ENCODE peak calls at places on chromosomes 6 and 20, in five cellular contexts. H is right atrium auricular region, G is EL, V is GM06990, S is MCF 10A. M is an unnamed sample.

GRCh38 chr6:133205304-133205703 is 35.9 kb upstream of the EYA4 start:
- DNase-seq in H (no peak), G (no peak), V (no peak), S (no peak), M (no peak)

GRCh38 chr6:104705095-104705707 is 154.5 kb downstream of the HACE1 start:
- DNase-seq in H (no peak), G (peak; percentile 75), V (no peak), S (peak; percentile 29), M (no peak)

GRCh38 chr20:60694763-60695162 is 557.3 kb upstream of the CDH4 start:
- DNase-seq in H (no peak), G (peak; percentile 5), V (no peak), S (no peak), M (no peak)

GRCh38 chr6:125232466-125232865 is 69.3 kb downstream of the HDDC2 start:
- DNase-seq in H (no peak), G (peak; percentile 26), V (no peak), S (no peak), M (no peak)

GRCh38 chr6:160950507-160950906 is 41.1 kb upstream of the MAP3K4 start:
- DNase-seq in H (no peak), G (peak; percentile 8), V (no peak), S (peak; percentile 76), M (no peak)

GRCh38 chr20:1949306-1949705 is 44.6 kb downstream of the PDYN start:
- DNase-seq in H (no peak), G (no peak), V (no peak), S (no peak), M (no peak)

GRCh38 chr6:98846021-98846380 is 11.6 kb downstream of the POU3F2 start:
- DNase-seq in H (no peak), G (no peak), V (no peak), S (no peak), M (no peak)

GRCh38 chr6:116556065-116556464 is 2.5 kb downstream of the CALHM4 start:
- DNase-seq in H (no peak), G (peak; percentile 88), V (no peak), S (peak; percentile 4), M (no peak)

GRCh38 chr20:48006036-48006833 is 221.0 kb upstream of the SULF2 start:
- DNase-seq in H (peak; percentile 30), G (peak; percentile 52), V (peak; percentile 65), S (peak; percentile 48), M (no peak)

GRCh38 chr20:19274412-19275015 is 62.1 kb downstream of the SLC24A3 start:
- DNase-seq in H (no peak), G (no peak), V (no peak), S (no peak), M (no peak)

GRCh38 chr6:16129623-16130243 is 847 bp downstream of the MYLIP start:
- DNase-seq in H (no peak), G (peak; percentile 22), V (no peak), S (peak; percentile 21), M (no peak)

GRCh38 chr20:38969708-38970107 is 7.6 kb downstream of the DHX35 start:
- DNase-seq in H (no peak), G (peak; percentile 19), V (no peak), S (no peak), M (no peak)

GRCh38 chr6:111817451-111818146 is 55.7 kb downstream of the FYN start:
- DNase-seq in H (no peak), G (peak; percentile 42), V (no peak), S (no peak), M (no peak)

GRCh38 chr6:166106076-166106686 is 61.5 kb downstream of the TBXT start:
- DNase-seq in H (peak; percentile 79), G (peak; percentile 57), V (no peak), S (peak; percentile 75), M (peak; percentile 53)

GRCh38 chr6:118660218-118660569 is 8.8 kb upstream of the CEP85L start:
- DNase-seq in H (no peak), G (peak; percentile 14), V (no peak), S (peak; percentile 15), M (no peak)

GRCh38 chr6:89787660-89788338 is 31.8 kb downstream of the MDN1 start:
- DNase-seq in H (no peak), G (no peak), V (no peak), S (no peak), M (no peak)

GRCh38 chr6:111982681-111983080 is 71.2 kb upstream of the CCN6 start:
- DNase-seq in H (no peak), G (no peak), V (no peak), S (no peak), M (no peak)

GRCh38 chr20:56590888-56591287 is 38.2 kb upstream of the TFAP2C start:
- DNase-seq in H (no peak), G (no peak), V (no peak), S (no peak), M (no peak)

GRCh38 chr6:1388927-1389790 is at the start of gene FOXF2:
- DNase-seq in H (no peak), G (peak; percentile 55), V (no peak), S (peak; percentile 26), M (no peak)

GRCh38 chr6:75353644-75354043 is 69.1 kb upstream of the TMEM30A start:
- DNase-seq in H (no peak), G (no peak), V (no peak), S (no peak), M (no peak)

GRCh38 chr6:41531591-41532582 is 14.3 kb upstream of the FOXP4 start:
- DNase-seq in H (no peak), G (peak; percentile 61), V (peak; percentile 91), S (no peak), M (peak; percentile 88)

GRCh38 chr6:117496383-117496990 is 14.0 kb downstream of the DCBLD1 start:
- DNase-seq in H (no peak), G (peak; percentile 73), V (no peak), S (peak; percentile 85), M (no peak)

GRCh38 chr6:139109558-139109957 is 25.3 kb upstream of the HECA start:
- DNase-seq in H (no peak), G (peak; percentile 36), V (no peak), S (peak; percentile 33), M (no peak)

GRCh38 chr6:140684776-140685550 is 1310.5 kb upstream of the CITED2 start:
- DNase-seq in H (no peak), G (no peak), V (no peak), S (no peak), M (no peak)

GRCh38 chr6:43491750-43492661 is 14.6 kb downstream of the TJAP1 start:
- DNase-seq in H (peak; percentile 91), G (peak; percentile 89), V (no peak), S (peak; percentile 84), M (no peak)

GRCh38 chr20:48364688-48365421 is 462.9 kb downstream of the PREX1 start:
- DNase-seq in H (no peak), G (no peak), V (peak; percentile 73), S (no peak), M (peak; percentile 51)

GRCh38 chr6:33600761-33601160 is 20.4 kb upstream of the ITPR3 start:
- DNase-seq in H (no peak), G (no peak), V (no peak), S (no peak), M (no peak)

GRCh38 chr6:19446570-19446969 is 390.6 kb upstream of the ID4 start:
- DNase-seq in H (no peak), G (no peak), V (no peak), S (no peak), M (no peak)

GRCh38 chr20:48242623-48243022 is 457.3 kb upstream of the SULF2 start:
- DNase-seq in H (no peak), G (no peak), V (no peak), S (no peak), M (no peak)